ENCODE peak calls at places on chromosomes 13 and 19, in ten cellular contexts. W, B, T, L, R, S, K, A, M and J are unnamed samples.
A peak's percentile ranks its signal among the peaks of the same experiment; 100 is the strongest.

GRCh38 chr13:24199016-24199415 is 38.5 kb downstream of the SPATA13 start:
- DNase-seq in W (no peak), B (no peak), T (no peak), L (no peak), R (no peak), S (no peak), K (no peak), A (no peak), M (no peak), J (no peak)

GRCh38 chr13:51432576-51432975 is 20.3 kb downstream of the INTS6 start:
- DNase-seq in W (no peak), B (no peak), T (no peak), L (no peak), R (no peak), S (no peak), K (no peak), A (no peak), M (no peak), J (no peak)

GRCh38 chr19:47719047-47719885 is 6.0 kb downstream of the EHD2 start:
- DNase-seq in W (no peak), B (no peak), T (peak; percentile 60), L (peak; percentile 78), R (peak; percentile 91), S (no peak), K (peak; percentile 58), A (no peak), M (no peak), J (peak; percentile 79)

GRCh38 chr13:60584976-60585375 is 188.0 kb downstream of the TDRD3 start:
- DNase-seq in W (no peak), B (no peak), T (no peak), L (no peak), R (no peak), S (no peak), K (no peak), A (no peak), M (no peak), J (no peak)

GRCh38 chr13:44703371-44703770 is 127.2 kb upstream of the TSC22D1 start:
- DNase-seq in W (no peak), B (no peak), T (no peak), L (no peak), R (no peak), S (no peak), K (no peak), A (no peak), M (no peak), J (no peak)

GRCh38 chr13:64529874-64530485 is 2700.2 kb downstream of the PCDH9 start:
- DNase-seq in W (peak; percentile 6), B (no peak), T (no peak), L (no peak), R (no peak), S (no peak), K (no peak), A (no peak), M (peak; percentile 17), J (no peak)

GRCh38 chr13:100454876-100455275 is 133.7 kb downstream of the GGACT start:
- DNase-seq in W (no peak), B (no peak), T (no peak), L (no peak), R (no peak), S (no peak), K (no peak), A (no peak), M (no peak), J (no peak)

GRCh38 chr19:7888145-7888825 is at the start of gene LRRC8E:
- DNase-seq in W (peak; percentile 90), B (no peak), T (peak; percentile 79), L (peak; percentile 68), R (peak; percentile 25), S (no peak), K (no peak), A (no peak), M (no peak), J (peak; percentile 88)

GRCh38 chr13:44382635-44383145 is 9.1 kb downstream of the SERP2 start:
- DNase-seq in W (peak; percentile 60), B (no peak), T (peak; percentile 66), L (no peak), R (no peak), S (no peak), K (no peak), A (no peak), M (no peak), J (peak; percentile 46)

GRCh38 chr13:51444922-51445321 is 7.9 kb downstream of the INTS6 start:
- DNase-seq in W (peak; percentile 4), B (no peak), T (no peak), L (no peak), R (no peak), S (peak; percentile 26), K (no peak), A (peak; percentile 19), M (no peak), J (no peak)

GRCh38 chr13:83340170-83340569 is 542.1 kb downstream of the SLITRK1 start:
- DNase-seq in W (no peak), B (no peak), T (no peak), L (no peak), R (no peak), S (no peak), K (no peak), A (no peak), M (no peak), J (no peak)

GRCh38 chr13:46624821-46625220 is 71.9 kb downstream of the LRCH1 start:
- DNase-seq in W (no peak), B (no peak), T (no peak), L (no peak), R (no peak), S (no peak), K (no peak), A (no peak), M (no peak), J (no peak)

GRCh38 chr13:112709825-112710783 is 20.3 kb downstream of the ATP11A start:
- DNase-seq in W (no peak), B (no peak), T (peak; percentile 17), L (peak; percentile 34), R (no peak), S (no peak), K (peak; percentile 37), A (no peak), M (no peak), J (peak; percentile 3)

GRCh38 chr19:6853868-6854267 is 33.5 kb upstream of the ADGRE1 start:
- DNase-seq in W (no peak), B (no peak), T (no peak), L (no peak), R (no peak), S (no peak), K (no peak), A (no peak), M (no peak), J (no peak)

GRCh38 chr19:10228925-10229324 is 2.2 kb downstream of the S1PR2 start:
- DNase-seq in W (peak; percentile 70), B (peak; percentile 47), T (no peak), L (no peak), R (no peak), S (peak; percentile 41), K (no peak), A (peak; percentile 53), M (peak; percentile 80), J (no peak)

GRCh38 chr19:5738423-5738822 is 18.0 kb downstream of the CATSPERD start:
- DNase-seq in W (no peak), B (no peak), T (no peak), L (no peak), R (no peak), S (no peak), K (no peak), A (no peak), M (no peak), J (no peak)

GRCh38 chr13:30859326-30859725 is 46.7 kb upstream of the MEDAG start:
- DNase-seq in W (no peak), B (no peak), T (no peak), L (no peak), R (no peak), S (no peak), K (no peak), A (no peak), M (no peak), J (no peak)

GRCh38 chr19:55392820-55393219 is 7.1 kb downstream of the RPL28 start:
- DNase-seq in W (peak; percentile 28), B (no peak), T (no peak), L (no peak), R (no peak), S (no peak), K (no peak), A (no peak), M (no peak), J (no peak)
- H3K4me3 ChIP-seq in W (no peak overlapping the region), B (no peak overlapping the region), T (no peak overlapping the region), L (no peak overlapping the region), R (no peak overlapping the region), S (no peak overlapping the region), K (no peak overlapping the region), A (no peak overlapping the region), M (no peak overlapping the region), J (no peak overlapping the region)

GRCh38 chr13:111256458-111256857 is 64.0 kb upstream of the TEX29 start:
- DNase-seq in W (no peak), B (no peak), T (no peak), L (no peak), R (no peak), S (no peak), K (no peak), A (no peak), M (no peak), J (no peak)
- H3K36me3 ChIP-seq in W (peaks cover 14% of the 10 kb centered on the region), B (no peaks in the 10 kb centered on the region), T (peaks cover 55% of the 10 kb centered on the region), L (no peaks in the 10 kb centered on the region), R (peaks cover 67% of the 10 kb centered on the region), S (peaks cover 10% of the 10 kb centered on the region), K (peaks cover 6% of the 10 kb centered on the region), A (peaks cover 44% of the 10 kb centered on the region), M (peaks cover 79% of the 10 kb centered on the region), J (no peaks in the 10 kb centered on the region)

GRCh38 chr19:4444765-4445741 is 12.5 kb downstream of the UBXN6 start:
- DNase-seq in W (peak; percentile 8), B (no peak), T (no peak), L (no peak), R (no peak), S (no peak), K (no peak), A (no peak), M (no peak), J (no peak)
- H3K27ac ChIP-seq in W (no peak overlapping the region), B (no peak overlapping the region), T (no peak overlapping the region), L (no peak overlapping the region), R (no peak overlapping the region), S (no peak overlapping the region), K (no peak overlapping the region), A (no peak overlapping the region), M (no peak overlapping the region), J (no peak overlapping the region)

DNA sequence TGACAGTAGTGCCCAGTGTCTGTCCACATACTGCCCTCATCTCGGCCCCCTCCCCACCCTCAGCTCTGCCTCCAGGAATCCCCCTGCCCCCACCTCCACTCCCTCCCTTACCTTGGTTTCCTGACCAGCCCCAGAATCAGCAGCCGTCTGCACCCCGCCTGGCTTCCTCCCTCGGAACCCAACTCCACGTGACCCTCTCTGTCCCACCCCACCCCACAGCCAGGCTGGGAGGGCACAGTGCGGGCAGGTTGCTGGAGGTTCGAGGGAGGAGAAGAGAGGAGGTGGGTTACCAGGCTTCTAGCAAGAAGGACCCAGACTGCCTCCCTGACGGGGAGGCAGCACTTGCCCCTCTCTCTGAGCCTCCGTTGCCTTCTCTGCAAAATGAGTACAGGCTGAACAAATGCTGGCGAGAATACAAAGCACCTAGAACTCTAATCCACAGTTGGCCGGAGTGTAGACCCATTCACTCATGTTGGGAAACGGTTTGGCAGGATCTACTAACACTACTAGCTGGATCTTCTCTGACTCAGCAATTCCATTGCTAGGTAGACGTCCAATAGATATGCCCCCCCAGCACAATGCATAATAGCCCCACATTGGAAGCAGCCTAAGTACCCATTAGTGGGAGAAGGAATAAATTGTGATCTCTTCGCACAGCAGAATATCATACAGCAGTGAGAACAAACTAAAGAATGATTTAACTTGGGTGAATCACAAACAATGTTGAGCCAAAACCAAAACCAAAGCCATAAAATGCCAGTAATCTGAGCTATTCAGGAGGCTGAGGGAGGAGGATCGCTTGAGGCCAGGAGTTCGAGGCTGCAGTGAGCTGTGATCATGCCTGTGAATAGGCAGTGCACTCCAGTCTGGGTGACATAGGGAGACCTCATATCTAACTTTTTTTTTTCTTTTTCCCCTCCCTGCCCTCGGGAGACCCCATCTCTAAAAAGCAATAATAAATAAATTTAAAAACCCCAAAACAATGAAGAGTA is at the start of gene RASAL3:
- DNase-seq in W (no peak), B (peak; percentile 66), T (no peak), L (peak; percentile 55), R (peak; percentile 45), S (peak; percentile 43), K (peak; percentile 74), A (peak; percentile 41), M (peak; percentile 68), J (no peak)
- H3K4me3 ChIP-seq in W (no peak within 1 kb of the TSS), B (peak within 1 kb of the TSS; percentile 98), T (peak within 1 kb of the TSS; percentile 25), L (peak within 1 kb of the TSS; percentile 58), R (peak within 1 kb of the TSS; percentile 43), S (peak within 1 kb of the TSS; percentile 98), K (peak within 1 kb of the TSS; percentile 44), A (peak within 1 kb of the TSS; percentile 96), M (peak within 1 kb of the TSS; percentile 85), J (no peak within 1 kb of the TSS)